ENCODE peak calls at places on chromosome 1, in four cellular contexts. V is progenitor cell of endocrine pancreas, Q is GM20000, L is AG04450. G is an unnamed sample.

GRCh38 chr1:156226782-156227181 is 14.0 kb downstream of the PMF1 start:
- DNase-seq in Q (no peak), L (no peak), V (no peak), G (no peak)

GRCh38 chr1:184567648-184568047 is 180.8 kb downstream of the C1orf21 start:
- DNase-seq in L (no peak), V (no peak), Q (no peak), G (peak)

GRCh38 chr1:201266774-201267173 is 16.5 kb upstream of the PKP1 start:
- DNase-seq in V (no peak), Q (no peak), L (peak), G (no peak)

GRCh38 chr1:2807678-2808385 is 6.3 kb upstream of the TTC34 start:
- DNase-seq in V (no peak), L (no peak), Q (no peak), G (no peak)

GRCh38 chr1:97379387-97380075 is 541.3 kb downstream of the DPYD start:
- DNase-seq in V (no peak), L (peak), Q (no peak), G (no peak)

GRCh38 chr1:31759266-31760023 is 4.7 kb downstream of the ADGRB2 start:
- DNase-seq in Q (no peak), V (no peak), L (no peak), G (no peak)

GRCh38 chr1:52238474-52238873 is 96.6 kb downstream of the ZFYVE9 start:
- DNase-seq in Q (no peak), L (no peak), V (no peak), G (no peak)

GRCh38 chr1:241627453-241628329 is 12.5 kb downstream of the CHML start:
- DNase-seq in L (peak), Q (peak), V (no peak), G (peak)

GRCh38 chr1:44676484-44677200 is 2.1 kb downstream of the ARMH1 start:
- DNase-seq in V (no peak), L (peak), Q (no peak), G (peak)

GRCh38 chr1:183610053-183610452 is 19.8 kb upstream of the NCF2 start:
- DNase-seq in Q (no peak), L (no peak), V (no peak), G (no peak)

GRCh38 chr1:184390889-184391288 is 4.1 kb downstream of the C1orf21 start:
- DNase-seq in L (no peak), Q (no peak), V (no peak), G (no peak)

GRCh38 chr1:89274431-89274857 is 1.8 kb upstream of the GBP5 start:
- DNase-seq in V (no peak), Q (no peak), L (no peak), G (peak)

GRCh38 chr1:15761729-15762128 is 3.1 kb downstream of the FBLIM1 start:
- DNase-seq in Q (no peak), V (no peak), L (no peak), G (no peak)

GRCh38 chr1:85295006-85295431 is 18.6 kb upstream of the BCL10 start:
- DNase-seq in L (no peak), V (no peak), Q (no peak), G (no peak)

GRCh38 chr1:88803444-88803843 is 87.9 kb downstream of the GTF2B start:
- DNase-seq in Q (no peak), L (no peak), V (no peak), G (no peak)

GRCh38 chr1:40143891-40144575 is 17.2 kb upstream of the RLF start:
- DNase-seq in Q (peak), V (peak), L (peak), G (peak)

DNA sequence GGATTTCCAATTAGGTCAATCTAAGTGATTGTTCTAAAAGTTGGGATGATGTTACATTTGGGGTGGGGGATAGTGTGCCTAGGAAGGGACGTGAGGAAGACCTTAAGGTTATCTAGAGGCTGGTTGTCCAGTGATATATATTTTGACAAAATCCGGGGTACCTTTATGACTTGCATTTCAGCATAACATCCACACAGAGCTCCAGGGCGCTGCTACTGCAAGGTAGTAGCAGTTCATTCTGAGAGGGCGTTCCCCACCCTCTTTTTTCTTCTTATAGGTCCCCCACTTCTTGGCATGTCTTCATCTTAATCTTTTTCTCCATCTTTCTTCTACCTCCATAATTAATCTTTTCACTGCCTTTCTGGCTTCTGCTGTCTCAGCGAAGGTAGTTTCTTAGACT is 161.9 kb downstream of the CACNA1E start:
- DNase-seq in Q (no peak), V (no peak), L (no peak), G (no peak)
- TF ChIP-seq CTCF in Q (no peak), V (no peak), L (no peak), G (no peak)

GRCh38 chr1:86687595-86687994 is 16.8 kb upstream of the SH3GLB1 start:
- DNase-seq in L (no peak), Q (no peak), V (no peak), G (no peak)
- TF ChIP-seq CTCF in L (no peak), Q (no peak), V (no peak), G (no peak)

GRCh38 chr1:7346070-7346596 is 425.0 kb upstream of the VAMP3 start:
- DNase-seq in L (no peak), V (no peak), Q (no peak), G (no peak)
- TF ChIP-seq CTCF in L (peak), V (no peak), Q (no peak), G (no peak)

GRCh38 chr1:29332204-29332603 is 95.9 kb downstream of the PTPRU start:
- DNase-seq in Q (no peak), L (no peak), V (no peak), G (peak)
- TF ChIP-seq CTCF in Q (peak), L (peak), V (peak), G (peak)

G was measured in GM12865.